ENCODE peak calls at places on chromosomes 4 and X, in four cellular contexts. Y is T follicular helper cell, K is amniotic stem cell, T is endothelial cell. A is an unnamed sample.

GRCh38 chr4:64144994-64145393 is 264.3 kb downstream of the TECRL start:
- DNase-seq in Y (no peak), K (no peak), T (no peak), A (no peak)

GRCh38 chr4:159283697-159284492 is 181.0 kb downstream of the RAPGEF2 start:
- DNase-seq in Y (no peak), K (no peak), T (no peak), A (no peak)

GRCh38 chrX:131041652-131042051 is 16.5 kb upstream of the ARHGAP36 start:
- DNase-seq in Y (no peak), K (no peak), T (no peak), A (no peak)

GRCh38 chr4:33073811-33074210 is 2353.6 kb downstream of the PCDH7 start:
- DNase-seq in Y (no peak), K (no peak), T (no peak), A (no peak)

GRCh38 chrX:104833401-104833800 is 267.4 kb downstream of the IL1RAPL2 start:
- DNase-seq in Y (no peak), K (no peak), T (no peak), A (no peak)

GRCh38 chr4:122896270-122896669 is 26.1 kb downstream of the NUDT6 start:
- DNase-seq in Y (no peak), K (no peak), T (no peak), A (no peak)

GRCh38 chr4:65538571-65538970 is 131.7 kb downstream of the EPHA5 start:
- DNase-seq in Y (no peak), K (no peak), T (no peak), A (no peak)

GRCh38 chr4:7962609-7963508 is 23.2 kb upstream of the AFAP1 start:
- DNase-seq in Y (no peak), K (no peak), T (no peak), A (no peak)

GRCh38 chr4:101711590-101712255 is 78.8 kb upstream of the BANK1 start:
- DNase-seq in Y (no peak), K (no peak), T (no peak), A (no peak)

GRCh38 chrX:51759055-51759454 is 15.8 kb downstream of the GSPT2 start:
- DNase-seq in Y (no peak), K (no peak), T (no peak), A (no peak)

GRCh38 chr4:168101026-168101425 is 8.7 kb downstream of the ANXA10 start:
- DNase-seq in Y (no peak), K (no peak), T (no peak), A (no peak)

GRCh38 chr4:40924096-40924792 is 174.5 kb downstream of the NSUN7 start:
- DNase-seq in Y (peak), K (peak), T (peak), A (peak)

GRCh38 chrX:25125483-25125882 is 109.7 kb upstream of the ARX start:
- DNase-seq in Y (no peak), K (no peak), T (no peak), A (no peak)

GRCh38 chrX:151753313-151754041 is 18.9 kb downstream of the CNGA2 start:
- DNase-seq in Y (no peak), K (peak), T (peak), A (no peak)

GRCh38 chr4:82903737-82904136 is 3.2 kb downstream of the THAP9 start:
- DNase-seq in Y (no peak), K (no peak), T (no peak), A (no peak)

GRCh38 chrX:87517571-87518141 is at the start of gene KLHL4:
- DNase-seq in Y (no peak), K (no peak), T (peak), A (no peak)

GRCh38 chrX:8879750-8880149 is 78.6 kb upstream of the FAM9A start:
- DNase-seq in Y (peak), K (no peak), T (peak), A (no peak)

GRCh38 chr4:73776363-73776762 is 36.0 kb downstream of the CXCL8 start:
- DNase-seq in Y (no peak), K (no peak), T (no peak), A (no peak)

GRCh38 chr4:109134921-109135320 is 167.5 kb downstream of the COL25A1 start:
- DNase-seq in Y (no peak), K (no peak), T (no peak), A (no peak)

GRCh38 chr4:153936121-153936520 is 147.2 kb upstream of the SFRP2 start:
- DNase-seq in Y (no peak), K (no peak), T (no peak), A (no peak)

GRCh38 chrX:38941675-38942074 is 140.4 kb downstream of the MID1IP1 start:
- DNase-seq in Y (no peak), K (no peak), T (no peak), A (no peak)

GRCh38 chr4:108473163-108473720 is 147.1 kb upstream of the RPL34 start:
- DNase-seq in Y (no peak), K (no peak), T (no peak), A (no peak)

GRCh38 chrX:16797358-16797757 is 11.1 kb downstream of the TXLNG start:
- DNase-seq in Y (no peak), K (no peak), T (no peak), A (no peak)

GRCh38 chrX:38142598-38142997 is 78.1 kb downstream of the SRPX start:
- DNase-seq in Y (no peak), K (peak), T (no peak), A (no peak)

GRCh38 chr4:156763511-156763910 is 208.1 kb downstream of the PDGFC start:
- DNase-seq in Y (no peak), K (no peak), T (no peak), A (no peak)

GRCh38 chr4:81084029-81084428 is 53.5 kb downstream of the BMP3 start:
- DNase-seq in Y (no peak), K (no peak), T (no peak), A (no peak)

GRCh38 chr4:126144838-126145237 is 830.1 kb downstream of the FAT4 start:
- DNase-seq in Y (no peak), K (no peak), T (no peak), A (no peak)

GRCh38 chr4:7857238-7857701 is 82.4 kb downstream of the AFAP1 start:
- DNase-seq in Y (no peak), K (peak), T (no peak), A (no peak)

GRCh38 chrX:85870585-85870984 is 176.8 kb downstream of the CHM start:
- DNase-seq in Y (no peak), K (no peak), T (no peak), A (no peak)